ENCODE peak calls at places on chromosomes 13 and 19, in eight cellular contexts. S, A, U, K, V, C, N and L are unnamed samples.

GRCh38 chr13:83048419-83048818 is 833.9 kb downstream of the SLITRK1 start:
- DNase-seq in S (no peak), A (no peak), U (no peak), K (no peak), V (no peak), C (no peak), N (no peak), L (no peak)

GRCh38 chr19:2902590-2903218 is 2.0 kb downstream of the ZNF57 start:
- DNase-seq in S (no peak), A (no peak), U (no peak), K (no peak), V (no peak), C (no peak), N (no peak), L (no peak)

GRCh38 chr13:102816633-102817032 is 17.7 kb downstream of the BIVM start:
- DNase-seq in S (no peak), A (no peak), U (no peak), K (no peak), V (no peak), C (no peak), N (no peak), L (no peak)

GRCh38 chr19:38975861-38976271 is 324 bp upstream of the FBXO17 start:
- DNase-seq in S (no peak), A (no peak), U (no peak), K (no peak), V (no peak), C (no peak), N (no peak), L (peak)

GRCh38 chr13:103022328-103022727 is 43.9 kb downstream of the SLC10A2 start:
- DNase-seq in S (no peak), A (no peak), U (no peak), K (no peak), V (no peak), C (no peak), N (no peak), L (no peak)

GRCh38 chr13:30002577-30002976 is 152.2 kb upstream of the UBL3 start:
- DNase-seq in S (no peak), A (no peak), U (no peak), K (no peak), V (no peak), C (no peak), N (no peak), L (no peak)

GRCh38 chr13:110014719-110015118 is 228.3 kb upstream of the IRS2 start:
- DNase-seq in S (no peak), A (no peak), U (no peak), K (no peak), V (no peak), C (no peak), N (no peak), L (no peak)

GRCh38 chr13:80048802-80049201 is 292.1 kb downstream of the SPRY2 start:
- DNase-seq in S (peak), A (peak), U (peak), K (peak), V (peak), C (peak), N (peak), L (peak)

GRCh38 chr13:43831088-43831487 is 44.3 kb upstream of the ENOX1 start:
- DNase-seq in S (no peak), A (no peak), U (no peak), K (no peak), V (no peak), C (no peak), N (no peak), L (no peak)

GRCh38 chr19:23071087-23071511 is 45.7 kb upstream of the ZNF730 start:
- DNase-seq in S (peak), A (no peak), U (no peak), K (no peak), V (no peak), C (no peak), N (peak), L (no peak)

GRCh38 chr13:114099918-114100445 is 32.4 kb downstream of the RASA3 start:
- DNase-seq in S (no peak), A (peak), U (no peak), K (no peak), V (peak), C (no peak), N (peak), L (peak)

GRCh38 chr13:51041710-51042109 is 69.4 kb downstream of the C13orf42 start:
- DNase-seq in S (no peak), A (no peak), U (no peak), K (no peak), V (no peak), C (no peak), N (no peak), L (no peak)

GRCh38 chr13:25171517-25172302 is at the start of gene AMER2:
- DNase-seq in S (peak), A (peak), U (no peak), K (no peak), V (no peak), C (peak), N (peak), L (no peak)

DNA sequence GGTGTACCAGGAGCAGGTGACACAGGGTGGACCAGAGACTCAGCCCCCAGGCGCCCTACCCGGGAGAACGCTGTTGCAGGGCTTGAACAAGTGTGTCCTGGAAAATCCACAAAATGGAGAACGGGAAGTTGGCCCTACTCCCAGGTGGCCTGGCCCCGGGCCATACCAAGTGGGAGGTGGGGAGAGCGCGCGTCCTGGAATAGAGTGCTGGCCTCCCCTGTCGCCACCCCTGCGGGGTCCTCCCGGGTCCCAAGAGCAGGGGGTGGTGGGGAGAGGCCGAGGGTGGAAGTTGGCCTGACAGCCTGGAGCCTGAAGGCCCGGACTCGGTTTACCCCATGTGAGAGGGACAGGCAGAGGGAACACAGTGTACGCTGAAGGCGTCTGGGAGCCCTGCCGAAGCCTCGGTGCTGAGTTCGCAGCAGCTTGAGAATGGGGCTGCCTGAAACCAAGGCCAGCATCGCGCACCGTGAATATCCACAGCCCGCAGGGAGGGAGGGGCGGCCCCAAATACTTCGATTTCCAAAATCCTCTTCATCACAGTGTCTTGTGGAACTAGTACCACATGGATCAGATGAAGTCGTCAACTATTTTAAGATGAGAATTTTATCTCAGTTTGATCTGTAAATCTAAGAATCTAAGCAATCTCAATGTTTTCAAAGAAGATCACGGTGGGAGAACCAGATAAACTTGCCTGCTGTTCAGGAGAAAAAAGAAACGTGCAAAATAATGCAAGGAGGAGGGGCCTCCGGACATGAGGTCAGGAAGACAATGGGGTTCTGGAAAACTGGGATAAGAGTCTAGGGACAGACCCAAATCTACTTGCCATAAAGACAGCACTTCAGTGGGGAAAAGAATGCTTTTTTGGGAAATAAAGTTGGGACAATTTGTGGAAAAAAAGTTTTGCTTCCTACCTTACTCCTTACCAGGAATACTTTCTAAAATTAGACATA is 10.4 kb upstream of the KLF16 start:
- DNase-seq in S (no peak), A (no peak), U (peak), K (peak), V (no peak), C (no peak), N (peak), L (peak)
- TF ChIP-seq POLR2AphosphoS5 in S (no peak), A (no peak), U (no peak), K (peak), V (no peak), C (no peak), N (no peak), L (no peak)

DNA sequence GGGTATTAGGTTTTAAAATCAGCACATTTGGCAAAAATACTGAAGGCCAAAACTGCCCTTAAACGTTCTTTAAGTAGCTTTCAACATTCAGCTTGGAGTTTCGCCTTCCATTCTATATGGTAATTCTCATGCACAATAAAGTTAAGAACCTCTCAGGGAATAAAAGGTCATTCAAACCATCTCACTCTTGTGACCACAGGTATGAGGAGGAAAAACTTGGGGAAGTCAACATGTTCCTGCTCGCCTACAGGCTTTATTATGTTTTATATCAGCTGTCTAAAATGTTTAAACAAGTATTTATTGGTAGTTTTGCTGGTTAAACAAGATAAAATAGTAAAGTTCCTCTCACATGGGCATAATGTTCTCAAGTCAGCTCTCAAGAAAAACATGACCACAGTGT is 19.9 kb upstream of the TM9SF2 start:
- DNase-seq in S (no peak), A (no peak), U (no peak), K (no peak), V (no peak), C (no peak), N (no peak), L (no peak)
- TF ChIP-seq POLR2AphosphoS5 in S (no peak), A (no peak), U (no peak), K (no peak), V (no peak), C (no peak), N (no peak), L (no peak)

GRCh38 chr19:18496167-18496979 is 25.5 kb downstream of the ELL start:
- DNase-seq in S (peak), A (peak), U (peak), K (peak), V (no peak), C (no peak), N (no peak), L (no peak)
- TF ChIP-seq POLR2AphosphoS5 in S (no peak), A (no peak), U (no peak), K (peak), V (no peak), C (no peak), N (no peak), L (no peak)

GRCh38 chr19:18670313-18670712 is 13.2 kb upstream of the CRTC1 start:
- DNase-seq in S (no peak), A (no peak), U (no peak), K (no peak), V (no peak), C (no peak), N (no peak), L (no peak)

GRCh38 chr19:18668744-18669523 is 14.5 kb upstream of the CRTC1 start:
- DNase-seq in S (no peak), A (no peak), U (no peak), K (no peak), V (no peak), C (no peak), N (no peak), L (no peak)

GRCh38 chr19:18668252-18668631 is 15.2 kb upstream of the CRTC1 start:
- DNase-seq in S (no peak), A (no peak), U (no peak), K (no peak), V (no peak), C (no peak), N (no peak), L (no peak)

GRCh38 chr19:18669883-18670282 is 13.6 kb upstream of the CRTC1 start:
- DNase-seq in S (no peak), A (no peak), U (no peak), K (no peak), V (no peak), C (no peak), N (no peak), L (no peak)

DNA sequence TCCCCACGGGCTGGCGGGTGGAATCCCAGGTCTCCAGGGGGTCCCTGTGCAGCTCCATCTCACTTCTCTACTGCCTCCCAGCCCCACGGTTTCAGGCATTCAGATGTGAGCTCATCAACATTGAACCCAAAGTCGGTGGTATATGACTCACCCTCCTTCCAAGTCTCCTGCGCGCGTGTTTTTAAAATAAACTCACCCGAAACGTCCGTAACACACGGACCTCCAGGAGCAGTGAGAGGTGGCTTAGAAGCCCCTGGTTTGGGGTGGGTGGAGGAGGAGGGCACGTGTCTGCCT is 14.0 kb upstream of the CRTC1 start:
- DNase-seq in S (no peak), A (no peak), U (no peak), K (no peak), V (no peak), C (no peak), N (no peak), L (no peak)
- TF ChIP-seq POLR2AphosphoS5 in S (no peak), A (no peak), U (no peak), K (no peak), V (no peak), C (no peak), N (no peak), L (no peak)